ENCODE peak calls at places on chromosome 13, in six cellular contexts. A, I, W, L, E and F are unnamed samples.
A peak's percentile ranks its signal among the peaks of the same experiment; 100 is the strongest.

GRCh38 chr13:100297413-100297812 is 208.5 kb downstream of the PCCA start:
- DNase-seq in E (no peak), W (no peak), L (no peak), I (no peak), A (no peak), F (no peak)

GRCh38 chr13:64798422-64798821 is 2431.7 kb downstream of the PCDH9 start:
- DNase-seq in I (no peak), L (no peak), A (no peak), W (no peak), E (no peak), F (no peak)

GRCh38 chr13:48775804-48776203 is 122.1 kb downstream of the CYSLTR2 start:
- DNase-seq in I (no peak), W (no peak), A (no peak), E (no peak), L (no peak), F (no peak)

GRCh38 chr13:78750735-78751134 is 91.8 kb upstream of the OBI1 start:
- DNase-seq in W (no peak), L (no peak), E (no peak), I (no peak), A (no peak), F (no peak)

GRCh38 chr13:62110079-62110478 is 694.4 kb upstream of the PCDH20 start:
- DNase-seq in E (no peak), W (no peak), L (no peak), A (no peak), I (no peak), F (no peak)

GRCh38 chr13:110137677-110138008 is 169.3 kb downstream of the COL4A1 start:
- DNase-seq in I (no peak), W (peak; percentile 71), L (no peak), E (no peak), A (peak; percentile 43), F (peak; percentile 41)

GRCh38 chr13:41554626-41555386 is 97.5 kb downstream of the RGCC start:
- DNase-seq in I (no peak), W (no peak), A (no peak), L (no peak), E (no peak), F (no peak)

GRCh38 chr13:40682449-40683240 is 16.2 kb upstream of the FOXO1 start:
- DNase-seq in E (no peak), A (peak; percentile 73), I (no peak), W (no peak), L (peak; percentile 45), F (no peak)

GRCh38 chr13:39779337-39780270 is 124.1 kb downstream of the COG6 start:
- DNase-seq in E (no peak), L (no peak), A (no peak), I (no peak), W (no peak), F (no peak)

GRCh38 chr13:93843082-93843481 is 616.5 kb downstream of the GPC6 start:
- DNase-seq in W (no peak), I (no peak), L (no peak), A (no peak), E (no peak), F (no peak)

GRCh38 chr13:110965755-110966134 is 50.9 kb upstream of the ANKRD10 start:
- DNase-seq in W (no peak), I (no peak), E (no peak), A (no peak), L (no peak), F (no peak)

GRCh38 chr13:94454906-94455305 is 24.6 kb downstream of the DCT start:
- DNase-seq in A (no peak), W (no peak), L (no peak), I (no peak), E (no peak), F (no peak)

GRCh38 chr13:33794576-33794975 is 23.4 kb upstream of the RFC3 start:
- DNase-seq in I (no peak), A (no peak), E (no peak), W (no peak), L (peak; percentile 61), F (no peak)

GRCh38 chr13:46527237-46527636 is 25.7 kb upstream of the LRCH1 start:
- DNase-seq in I (no peak), E (no peak), L (no peak), A (no peak), W (no peak), F (no peak)

GRCh38 chr13:48068952-48069351 is 26.0 kb downstream of the MED4 start:
- DNase-seq in E (no peak), L (no peak), A (no peak), W (no peak), I (no peak), F (no peak)

GRCh38 chr13:98540476-98540875 is 36.4 kb downstream of the STK24 start:
- DNase-seq in A (no peak), W (no peak), L (no peak), E (no peak), I (no peak), F (no peak)

GRCh38 chr13:98232456-98232855 is 55.4 kb upstream of the RNF113B start:
- DNase-seq in L (no peak), W (no peak), A (no peak), I (no peak), E (no peak), F (no peak)

GRCh38 chr13:106383791-106384190 is 151.7 kb downstream of the EFNB2 start:
- DNase-seq in A (no peak), E (no peak), I (no peak), W (no peak), L (no peak), F (no peak)

GRCh38 chr13:23159587-23160240 is 21.1 kb upstream of the SGCG start:
- DNase-seq in W (no peak), L (no peak), I (peak; percentile 65), E (no peak), A (peak; percentile 57), F (no peak)

GRCh38 chr13:35814573-35814972 is 316.6 kb downstream of the DCLK1 start:
- DNase-seq in W (no peak), L (no peak), E (no peak), A (no peak), I (no peak), F (no peak)

GRCh38 chr13:78137404-78138142 is 218.9 kb upstream of the EDNRB start:
- DNase-seq in A (peak; percentile 84), W (no peak), I (no peak), E (no peak), L (peak; percentile 78), F (peak; percentile 14)

GRCh38 chr13:75393839-75394238 is 88.1 kb downstream of the TBC1D4 start:
- DNase-seq in A (no peak), W (no peak), I (no peak), L (no peak), E (no peak), F (no peak)

GRCh38 chr13:23147827-23148226 is 33.0 kb upstream of the SGCG start:
- DNase-seq in E (no peak), I (no peak), W (no peak), A (no peak), L (no peak), F (no peak)

GRCh38 chr13:35474551-35474950 is 1.9 kb downstream of the MAB21L1 start:
- DNase-seq in A (peak; percentile 55), W (no peak), I (no peak), L (no peak), E (no peak), F (no peak)

GRCh38 chr13:34748561-34748960 is 193.5 kb upstream of the NBEA start:
- DNase-seq in I (no peak), E (no peak), L (no peak), W (no peak), A (no peak), F (no peak)

GRCh38 chr13:113831061-113831460 is 32.8 kb downstream of the GAS6 start:
- DNase-seq in I (no peak), L (no peak), W (no peak), A (no peak), E (no peak), F (no peak)

GRCh38 chr13:110649551-110649950 is 34.2 kb downstream of the NAXD start:
- DNase-seq in W (no peak), I (peak; percentile 31), A (no peak), L (no peak), E (no peak), F (no peak)

GRCh38 chr13:110618780-110619179 is 3.4 kb downstream of the NAXD start:
- DNase-seq in L (no peak), E (no peak), I (no peak), A (no peak), W (no peak), F (no peak)

DNA sequence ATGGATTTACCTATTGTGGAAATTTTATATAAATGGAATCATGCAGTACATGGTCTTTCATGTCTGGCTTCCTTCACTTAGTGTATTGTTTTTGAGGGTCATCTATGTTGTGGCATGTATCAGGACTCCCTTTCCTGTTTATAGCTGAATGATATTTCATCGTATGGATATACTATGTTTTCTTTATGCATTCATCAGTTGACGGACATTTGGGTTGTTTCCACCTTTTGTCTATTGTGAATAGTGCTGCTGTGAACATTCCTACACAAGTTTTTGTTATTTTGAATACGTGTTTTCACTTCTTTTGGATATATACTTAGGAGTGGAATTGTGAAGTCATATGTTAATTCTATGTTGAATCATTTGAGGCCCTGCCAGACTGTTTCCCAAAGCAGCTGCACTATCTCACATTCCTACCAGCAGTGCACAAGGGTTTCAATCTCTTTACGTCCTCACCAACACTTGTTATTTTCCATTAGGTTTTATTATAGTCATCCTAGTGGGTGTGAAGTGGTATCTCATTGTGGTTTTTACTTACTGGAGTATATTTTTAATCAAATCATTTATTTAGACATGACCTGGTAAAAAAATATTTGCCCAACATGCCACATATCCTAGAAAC is 262.7 kb downstream of the DLEU7 start:
- DNase-seq in L (no peak), E (no peak), A (no peak), I (no peak), W (peak; percentile 40), F (no peak)
- TF ChIP-seq CTCF in L (no peak), E (peak; percentile 67), A (no peak), I (no peak), W (peak; percentile 25), F (no peak)

DNA sequence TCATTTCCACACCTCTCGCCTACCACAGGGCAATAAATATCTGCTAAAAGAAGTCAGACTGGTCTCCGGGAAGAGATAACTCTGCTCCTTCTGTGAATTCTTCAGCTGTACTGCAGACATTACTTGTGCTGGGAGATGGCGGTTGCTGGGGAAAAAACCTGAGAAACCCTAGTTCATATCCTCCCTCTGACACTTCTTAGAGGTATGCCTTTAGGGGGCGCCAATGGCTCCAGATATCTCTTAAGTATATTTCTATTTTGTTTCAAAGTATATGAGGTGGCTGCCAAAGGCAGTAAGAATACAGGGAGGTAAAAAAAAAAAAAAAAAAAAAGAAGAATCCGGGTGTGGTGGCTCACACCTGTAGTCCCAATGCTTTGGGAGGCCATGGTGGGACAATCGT is 175.2 kb downstream of the PAN3 start:
- DNase-seq in L (peak; percentile 70), I (no peak), E (no peak), W (no peak), A (peak; percentile 40), F (no peak)
- TF ChIP-seq CTCF in L (peak; percentile 52), I (no peak), E (peak; percentile 65), W (peak; percentile 41), A (peak; percentile 41), F (no peak)

DNA sequence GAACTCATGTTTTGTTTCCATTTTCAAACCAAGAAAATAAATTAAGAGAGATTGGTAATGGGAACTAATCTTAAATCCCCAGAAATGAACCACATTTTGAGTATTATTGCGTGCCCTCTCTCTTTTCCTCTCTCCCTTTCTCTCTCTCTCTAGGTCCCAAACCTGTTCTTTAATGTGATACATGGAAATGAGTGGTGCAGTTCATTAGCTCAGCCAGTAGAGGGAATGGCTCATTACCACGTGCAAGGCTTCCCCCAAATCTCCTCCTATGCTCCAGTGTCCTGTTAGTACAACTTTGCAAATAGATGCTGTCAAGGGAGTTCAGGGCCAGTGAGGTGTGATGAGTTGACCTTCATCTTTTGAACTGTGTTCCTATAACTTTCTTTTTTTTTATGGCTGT is 178.4 kb downstream of the FGF9 start:
- DNase-seq in A (peak; percentile 45), L (peak; percentile 62), I (no peak), E (no peak), W (no peak), F (no peak)
- TF ChIP-seq CTCF in A (peak; percentile 57), L (peak; percentile 75), I (peak; percentile 51), E (peak; percentile 78), W (peak; percentile 58), F (peak; percentile 6)

GRCh38 chr13:30255696-30256095 is 51.7 kb downstream of the KATNAL1 start:
- DNase-seq in I (no peak), A (no peak), L (no peak), W (no peak), E (no peak), F (no peak)
- TF ChIP-seq CTCF in I (no peak), A (no peak), L (no peak), W (peak; percentile 43), E (peak; percentile 64), F (peak; percentile 32)